ENCODE peak calls at places on chromosomes 1 and 21, in four cellular contexts. T, L, K and U are unnamed samples.

GRCh38 chr1:7268983-7269382 is 483.7 kb downstream of the CAMTA1 start:
- DNase-seq in T (no peak), L (no peak), K (no peak), U (no peak)

GRCh38 chr21:43800124-43800523 is 10.7 kb downstream of the RRP1 start:
- DNase-seq in T (no peak), L (no peak), K (no peak), U (no peak)

GRCh38 chr1:3896396-3897000 is 3.6 kb downstream of the C1orf174 start:
- DNase-seq in T (no peak), L (no peak), K (no peak), U (no peak)

GRCh38 chr1:197868751-197869501 is 33.5 kb upstream of the C1orf53 start:
- DNase-seq in T (peak; percentile 58), L (peak; percentile 49), K (no peak), U (peak; percentile 15)

GRCh38 chr21:39575778-39576177 is 37.0 kb upstream of the B3GALT5 start:
- DNase-seq in T (no peak), L (no peak), K (no peak), U (no peak)

GRCh38 chr1:44547837-44548236 is 126.4 kb downstream of the TMEM53 start:
- DNase-seq in T (no peak), L (no peak), K (no peak), U (no peak)

GRCh38 chr21:37451446-37451845 is 84.9 kb downstream of the DYRK1A start:
- DNase-seq in T (no peak), L (no peak), K (no peak), U (no peak)

GRCh38 chr1:210232524-210233215 is at the start of gene SERTAD4:
- DNase-seq in T (no peak), L (no peak), K (no peak), U (no peak)

GRCh38 chr1:93766451-93766850 is 84.8 kb upstream of the BCAR3 start:
- DNase-seq in T (no peak), L (no peak), K (no peak), U (no peak)

GRCh38 chr1:185938396-185938795 is 204.2 kb downstream of the HMCN1 start:
- DNase-seq in T (no peak), L (no peak), K (no peak), U (no peak)

GRCh38 chr1:209220048-209220524 is 363.4 kb upstream of the CAMK1G start:
- DNase-seq in T (no peak), L (no peak), K (no peak), U (no peak)

GRCh38 chr1:241202321-241202845 is 154.6 kb downstream of the RGS7 start:
- DNase-seq in T (no peak), L (no peak), K (no peak), U (no peak)

GRCh38 chr1:212975607-212975918 is 25.2 kb downstream of the VASH2 start:
- DNase-seq in T (no peak), L (no peak), K (no peak), U (no peak)

GRCh38 chr21:46391773-46392172 is 66.9 kb upstream of the DIP2A start:
- DNase-seq in T (no peak), L (no peak), K (no peak), U (no peak)

GRCh38 chr1:43104027-43104763 is 67.9 kb downstream of the EBNA1BP2 start:
- DNase-seq in T (no peak), L (no peak), K (no peak), U (no peak)

GRCh38 chr1:192512426-192513125 is 63.0 kb upstream of the RGS1 start:
- DNase-seq in T (no peak), L (peak; percentile 41), K (no peak), U (no peak)

GRCh38 chr21:41403966-41404365 is 22.1 kb upstream of the MX1 start:
- DNase-seq in T (no peak), L (no peak), K (no peak), U (no peak)

GRCh38 chr1:21662426-21663250 is 6.5 kb downstream of the RAP1GAP start:
- DNase-seq in T (no peak), L (no peak), K (no peak), U (no peak)

GRCh38 chr1:207631137-207631536 is 13.8 kb upstream of the CR1L start:
- DNase-seq in T (no peak), L (no peak), K (no peak), U (no peak)

GRCh38 chr1:54096491-54097235 is 43.3 kb downstream of the TCEANC2 start:
- DNase-seq in T (no peak), L (no peak), K (no peak), U (no peak)

GRCh38 chr1:178086294-178087255 is 7.3 kb upstream of the RASAL2 start:
- DNase-seq in T (no peak), L (peak; percentile 50), K (no peak), U (no peak)

GRCh38 chr1:205925730-205926129 is 17.5 kb downstream of the SLC26A9 start:
- DNase-seq in T (no peak), L (no peak), K (no peak), U (no peak)

GRCh38 chr1:25003457-25004190 is 73.5 kb upstream of the RUNX3 start:
- DNase-seq in T (no peak), L (no peak), K (no peak), U (no peak)

GRCh38 chr1:111736548-111737215 is 2.5 kb downstream of the INKA2 start:
- DNase-seq in T (no peak), L (no peak), K (no peak), U (no peak)

GRCh38 chr1:12412439-12412838 is 182.6 kb downstream of the VPS13D start:
- DNase-seq in T (no peak), L (no peak), K (no peak), U (no peak)

GRCh38 chr1:211648336-211648735 is 27.1 kb downstream of the NEK2 start:
- DNase-seq in T (peak; percentile 34), L (no peak), K (no peak), U (no peak)

GRCh38 chr1:162956922-162957321 is 95.9 kb upstream of the CCDC190 start:
- DNase-seq in T (no peak), L (no peak), K (no peak), U (no peak)

GRCh38 chr1:162954824-162955223 is 93.8 kb upstream of the CCDC190 start:
- DNase-seq in T (no peak), L (no peak), K (no peak), U (no peak)

GRCh38 chr1:162946701-162947100 is 85.7 kb upstream of the CCDC190 start:
- DNase-seq in T (no peak), L (no peak), K (no peak), U (no peak)

GRCh38 chr1:162950187-162950586 is 89.2 kb upstream of the CCDC190 start:
- DNase-seq in T (no peak), L (no peak), K (no peak), U (no peak)

DNA sequence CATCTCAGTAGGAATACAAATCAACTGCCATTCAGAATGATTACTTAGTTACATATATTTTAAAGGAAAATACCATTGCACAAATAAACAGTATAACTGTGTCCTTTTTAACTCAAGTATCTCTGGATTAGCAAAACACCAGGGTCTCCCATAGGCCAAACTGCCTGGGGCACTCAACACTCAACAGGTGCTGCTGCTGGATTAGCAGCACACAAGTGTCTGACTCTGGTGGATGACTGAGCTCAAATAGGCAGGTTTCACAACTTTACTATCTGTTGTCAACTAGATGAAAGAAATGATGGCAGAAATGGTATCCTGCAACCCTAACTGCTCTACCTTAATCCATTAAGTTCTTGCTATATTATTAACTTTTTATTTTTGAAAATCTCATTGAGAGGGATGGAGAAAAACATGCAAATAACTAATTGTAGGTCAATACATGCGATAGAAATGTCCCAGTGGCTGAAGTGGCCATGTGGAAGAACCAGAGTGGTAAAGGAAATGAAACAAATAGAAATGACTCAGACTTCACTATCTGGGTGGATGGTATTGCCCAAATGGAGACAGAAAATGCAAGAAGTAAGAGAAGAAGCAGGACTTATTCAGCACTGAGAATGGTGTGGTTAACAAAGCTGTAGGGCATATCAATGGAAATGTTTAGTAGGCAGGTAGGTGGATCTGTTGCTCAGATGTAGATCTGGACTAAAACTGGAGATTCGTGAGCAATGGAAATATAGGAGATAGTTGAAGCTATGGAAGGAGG is 90.8 kb upstream of the CCDC190 start:
- DNase-seq in T (no peak), L (no peak), K (peak; percentile 42), U (peak; percentile 9)
- TF ChIP-seq SPI1 in T (no peak), L (no peak), K (no peak), U (peak; percentile 57)

GRCh38 chr1:223455470-223455869 is 62.3 kb downstream of the CCDC185 start:
- DNase-seq in T (no peak), L (no peak), K (no peak), U (no peak)

GRCh38 chr1:223454959-223455358 is 61.7 kb downstream of the CCDC185 start:
- DNase-seq in T (no peak), L (no peak), K (no peak), U (no peak)

GRCh38 chr1:223460566-223461189 is 67.5 kb downstream of the CCDC185 start:
- DNase-seq in T (no peak), L (no peak), K (no peak), U (no peak)

GRCh38 chr1:223462047-223462446 is 68.8 kb downstream of the CCDC185 start:
- DNase-seq in T (no peak), L (no peak), K (no peak), U (no peak)

DNA sequence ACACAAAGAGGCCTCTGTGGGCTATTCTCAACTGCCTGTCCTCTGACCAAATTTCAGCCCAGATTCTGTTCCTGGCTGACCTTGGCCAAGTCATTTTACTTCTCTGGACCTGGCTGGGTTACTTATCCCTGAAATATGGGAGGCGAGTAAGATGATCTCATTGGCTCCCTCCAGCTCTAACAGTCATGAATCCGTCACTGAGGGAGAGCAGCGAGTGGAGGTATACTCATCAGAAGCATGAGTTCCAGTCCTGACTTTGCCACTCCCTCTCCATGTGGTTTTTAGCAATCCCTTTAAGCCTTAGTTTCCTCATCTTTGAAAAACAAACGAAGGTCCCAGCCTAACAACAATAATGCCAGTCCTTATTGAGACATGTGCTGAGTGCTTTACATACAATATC is 63.5 kb downstream of the CCDC185 start:
- DNase-seq in T (no peak), L (no peak), K (no peak), U (no peak)
- TF ChIP-seq POLR2AphosphoS5 in T (no peak), L (no peak), K (no peak), U (no peak)

DNA sequence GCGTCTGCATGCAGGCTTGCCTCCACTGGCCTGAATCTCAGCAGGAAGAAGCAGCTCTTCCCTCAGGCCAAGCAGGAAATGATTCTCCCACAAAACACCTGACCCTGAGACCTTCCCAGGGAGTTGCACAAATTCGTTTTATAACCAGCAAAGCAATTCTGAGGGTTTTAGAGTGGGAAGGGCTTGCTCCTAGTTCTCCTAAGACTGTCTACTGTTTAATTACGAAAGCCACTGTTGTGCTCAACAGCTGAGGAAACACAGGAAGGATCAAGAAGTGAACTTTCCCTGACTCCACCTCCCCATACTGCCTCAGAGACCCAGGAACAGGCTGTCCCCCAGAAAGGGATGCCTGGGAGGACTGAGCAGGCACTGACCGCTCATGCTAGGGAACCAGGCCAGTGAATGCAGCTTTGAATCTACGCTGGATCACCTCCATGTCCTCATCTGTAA is 37.0 kb upstream of the PUM1 start:
- DNase-seq in T (peak; percentile 14), L (peak; percentile 27), K (no peak), U (no peak)
- TF ChIP-seq SPI1 in T (no peak), L (no peak), K (no peak), U (no peak)

GRCh38 chr1:166086113-166086908 is 80.5 kb downstream of the FAM78B start:
- DNase-seq in T (no peak), L (no peak), K (peak; percentile 8), U (no peak)

GRCh38 chr1:166088572-166088955 is 78.2 kb downstream of the FAM78B start:
- DNase-seq in T (no peak), L (no peak), K (no peak), U (no peak)

GRCh38 chr1:166090244-166090643 is 76.6 kb downstream of the FAM78B start:
- DNase-seq in T (no peak), L (no peak), K (no peak), U (no peak)

GRCh38 chr1:166087734-166088571 is 78.8 kb downstream of the FAM78B start:
- DNase-seq in T (no peak), L (no peak), K (no peak), U (no peak)

GRCh38 chr1:166089804-166090203 is 77.0 kb downstream of the FAM78B start:
- DNase-seq in T (no peak), L (no peak), K (peak; percentile 19), U (peak; percentile 30)
- TF ChIP-seq POLR2AphosphoS5 in T (no peak), L (no peak), K (no peak), U (no peak)